ENCODE peak calls at places on chromosome 22, in nine cellular contexts. A, P, D, F, H, R, Y, Z and C are unnamed samples.
A peak's percentile ranks its signal among the peaks of the same experiment; 100 is the strongest.

GRCh38 chr22:24186892-24187670 is 5.8 kb downstream of the SUSD2 start:
- DNase-seq in D (no peak), R (no peak), A (no peak), F (no peak), H (no peak), Z (no peak), Y (no peak), P (no peak), C (no peak)

GRCh38 chr22:33470456-33470855 is 412.3 kb upstream of the SYN3 start:
- DNase-seq in R (no peak), F (no peak), Y (no peak), Z (no peak), A (no peak), D (no peak), P (no peak), H (no peak), C (no peak)

GRCh38 chr22:36369922-36370781 is 17.6 kb downstream of the MYH9 start:
- DNase-seq in F (no peak), Y (no peak), P (no peak), R (peak; percentile 62), Z (no peak), A (no peak), H (no peak), D (no peak), C (no peak)

GRCh38 chr22:19868773-19869471 is 14.2 kb upstream of the GNB1L start:
- DNase-seq in P (no peak), Y (no peak), A (no peak), D (no peak), H (peak; percentile 65), F (no peak), Z (no peak), R (no peak), C (no peak)

GRCh38 chr22:26464312-26464711 is 19.3 kb downstream of the HPS4 start:
- DNase-seq in P (no peak), Y (no peak), D (no peak), R (peak; percentile 45), Z (no peak), H (no peak), F (no peak), A (no peak), C (no peak)

GRCh38 chr22:43262990-43263644 is 76.2 kb upstream of the TTLL12 start:
- DNase-seq in F (peak; percentile 23), D (no peak), A (peak; percentile 65), Z (no peak), R (no peak), P (peak; percentile 13), H (no peak), Y (no peak), C (no peak)

GRCh38 chr22:45131749-45132148 is 32.0 kb upstream of the NUP50 start:
- DNase-seq in A (no peak), R (no peak), D (no peak), F (no peak), P (no peak), Y (no peak), H (no peak), Z (no peak), C (no peak)

GRCh38 chr22:37910863-37911262 is 4.8 kb downstream of the MICALL1 start:
- DNase-seq in Z (no peak), P (no peak), F (no peak), D (no peak), R (no peak), A (no peak), Y (no peak), H (no peak), C (no peak)

GRCh38 chr22:28139993-28140392 is 220.9 kb upstream of the PITPNB start:
- DNase-seq in A (no peak), D (peak; percentile 74), R (peak; percentile 81), P (no peak), Y (peak; percentile 88), Z (no peak), F (no peak), H (no peak), C (peak; percentile 47)

GRCh38 chr22:47600791-47601400 is 838.4 kb downstream of the TBC1D22A start:
- DNase-seq in F (no peak), A (no peak), Y (no peak), R (no peak), H (no peak), D (no peak), P (no peak), Z (no peak), C (no peak)

GRCh38 chr22:20507253-20508066 is at the start of gene MED15:
- DNase-seq in D (no peak), Z (peak; percentile 62), Y (peak; percentile 59), R (peak; percentile 97), A (peak; percentile 88), H (peak; percentile 86), F (peak; percentile 82), P (peak; percentile 84), C (peak; percentile 86)

GRCh38 chr22:35538801-35539321 is 1.8 kb upstream of the RASD2 start:
- DNase-seq in D (no peak), Y (no peak), A (no peak), Z (no peak), F (peak; percentile 13), H (no peak), P (no peak), R (peak; percentile 31), C (no peak)

GRCh38 chr22:38874529-38875222 is 2.7 kb upstream of the CBX6 start:
- DNase-seq in Z (no peak), H (no peak), R (no peak), F (no peak), Y (no peak), P (no peak), A (no peak), D (no peak), C (no peak)

GRCh38 chr22:19850482-19851109 is 4.1 kb downstream of the GNB1L start:
- DNase-seq in Y (no peak), D (no peak), Z (no peak), F (no peak), R (no peak), P (no peak), H (no peak), A (no peak), C (no peak)

GRCh38 chr22:37309221-37310074 is 27.1 kb downstream of the CYTH4 start:
- DNase-seq in A (peak; percentile 70), P (no peak), R (no peak), D (no peak), H (no peak), F (peak; percentile 17), Z (no peak), Y (no peak), C (no peak)

GRCh38 chr22:28976588-28976987 is 85.0 kb downstream of the C22orf31 start:
- DNase-seq in F (no peak), Z (no peak), A (no peak), D (peak; percentile 73), Y (peak; percentile 53), H (no peak), P (no peak), R (peak; percentile 70), C (peak; percentile 45)

GRCh38 chr22:37185646-37186227 is 2.3 kb downstream of the C1QTNF6 start:
- DNase-seq in R (no peak), F (no peak), D (no peak), H (no peak), P (no peak), A (no peak), Y (no peak), Z (no peak), C (no peak)

GRCh38 chr22:50191041-50191740 is 5.5 kb downstream of the TRABD start:
- DNase-seq in Z (no peak), Y (no peak), P (peak; percentile 47), R (peak; percentile 45), H (no peak), D (no peak), F (peak; percentile 74), A (peak; percentile 94), C (no peak)

GRCh38 chr22:50209893-50210292 is 9.1 kb downstream of the SELENOO start:
- DNase-seq in P (peak; percentile 60), A (peak; percentile 72), Y (peak; percentile 19), Z (no peak), H (peak; percentile 41), F (peak; percentile 70), R (peak; percentile 82), D (no peak), C (peak; percentile 47)

GRCh38 chr22:28909375-28909774 is 26.0 kb downstream of the ZNRF3 start:
- DNase-seq in F (no peak), P (peak; percentile 25), D (no peak), H (no peak), A (no peak), Z (no peak), Y (no peak), R (no peak), C (no peak)

GRCh38 chr22:38921126-38921525 is 36.3 kb upstream of the APOBEC3A start:
- DNase-seq in H (no peak), Z (no peak), R (no peak), D (no peak), A (no peak), Y (no peak), P (no peak), F (no peak), C (no peak)